ENCODE peak calls at places on chromosome 5, in ten cellular contexts. B, V, T, O, D, M, J, F, S and P are unnamed samples.

GRCh38 chr5:56734066-56734766 is 81.1 kb upstream of the MAP3K1 start:
- DNase-seq in B (no peak), V (no peak), T (no peak), O (no peak), D (no peak), M (no peak), J (no peak), F (no peak), S (no peak), P (no peak)

GRCh38 chr5:127785098-127785927 is 82.1 kb downstream of the CCDC192 start:
- DNase-seq in B (peak), V (no peak), T (no peak), O (no peak), D (no peak), M (no peak), J (no peak), F (no peak), S (no peak), P (peak)

GRCh38 chr5:4797445-4797844 is 342.7 kb upstream of the ADAMTS16 start:
- DNase-seq in B (no peak), V (no peak), T (no peak), O (no peak), D (no peak), M (no peak), J (no peak), F (no peak), S (no peak), P (no peak)

GRCh38 chr5:146457431-146457830 is 10.3 kb downstream of the TCERG1 start:
- DNase-seq in B (no peak), V (no peak), T (no peak), O (no peak), D (no peak), M (no peak), J (no peak), F (no peak), S (no peak), P (no peak)

GRCh38 chr5:148107608-148108007 is 43.8 kb downstream of the SPINK5 start:
- DNase-seq in B (no peak), V (no peak), T (no peak), O (no peak), D (no peak), M (no peak), J (no peak), F (no peak), S (no peak), P (peak)

GRCh38 chr5:167633931-167634341 is 657.5 kb upstream of the WWC1 start:
- DNase-seq in B (peak), V (no peak), T (no peak), O (no peak), D (no peak), M (no peak), J (no peak), F (no peak), S (no peak), P (peak)

GRCh38 chr5:3004361-3005080 is 253.0 kb upstream of the IRX2 start:
- DNase-seq in B (no peak), V (no peak), T (no peak), O (peak), D (no peak), M (no peak), J (no peak), F (no peak), S (no peak), P (no peak)

GRCh38 chr5:64811050-64811640 is 42.4 kb downstream of the CWC27 start:
- DNase-seq in B (peak), V (no peak), T (peak), O (no peak), D (no peak), M (no peak), J (no peak), F (no peak), S (no peak), P (peak)

GRCh38 chr5:134917070-134917831 is 12.3 kb downstream of the PCBD2 start:
- DNase-seq in B (no peak), V (peak), T (no peak), O (no peak), D (no peak), M (no peak), J (no peak), F (no peak), S (no peak), P (no peak)

GRCh38 chr5:44809215-44809955 is 638 bp downstream of the MRPS30 start:
- DNase-seq in B (peak), V (peak), T (peak), O (no peak), D (peak), M (peak), J (peak), F (peak), S (peak), P (peak)

GRCh38 chr5:4199036-4199435 is 603.4 kb downstream of the IRX1 start:
- DNase-seq in B (no peak), V (no peak), T (no peak), O (no peak), D (no peak), M (no peak), J (no peak), F (no peak), S (no peak), P (no peak)

GRCh38 chr5:86833868-86834267 is 216.1 kb downstream of the COX7C start:
- DNase-seq in B (no peak), V (no peak), T (no peak), O (no peak), D (no peak), M (no peak), J (no peak), F (no peak), S (no peak), P (no peak)

GRCh38 chr5:126002222-126002897 is 420.8 kb upstream of the GRAMD2B start:
- DNase-seq in B (peak), V (peak), T (peak), O (no peak), D (peak), M (no peak), J (no peak), F (no peak), S (no peak), P (peak)

GRCh38 chr5:59810041-59810440 is 83.5 kb downstream of the PDE4D start:
- DNase-seq in B (peak), V (peak), T (peak), O (no peak), D (peak), M (peak), J (peak), F (peak), S (peak), P (peak)

GRCh38 chr5:180133060-180133459 is 61.5 kb upstream of the RNF130 start:
- DNase-seq in B (no peak), V (no peak), T (no peak), O (no peak), D (no peak), M (no peak), J (no peak), F (no peak), S (no peak), P (no peak)

GRCh38 chr5:112006721-112007120 is 249.7 kb upstream of the NREP start:
- DNase-seq in B (peak), V (no peak), T (no peak), O (no peak), D (no peak), M (no peak), J (no peak), F (no peak), S (no peak), P (peak)

GRCh38 chr5:150075233-150075632 is 11.1 kb downstream of the CSF1R start:
- DNase-seq in B (no peak), V (no peak), T (no peak), O (peak), D (no peak), M (no peak), J (no peak), F (no peak), S (no peak), P (no peak)